ENCODE peak calls at places on chromosomes 11 and 22, in seven cellular contexts. Y is heart left ventricle, P is AG04450, W is lung, Z is gastrocnemius medialis, R is stomach, U is adrenal gland. F is an unnamed sample. For H3K27me3, the result is how much of the 10 kb centered on the place peaks cover.

GRCh38 chr22:22210375-22210774 is 34.2 kb upstream of the VPREB1 start:
- DNase-seq in Z (no peak), Y (no peak), P (peak), W (no peak), R (no peak), U (no peak), F (no peak)

GRCh38 chr11:7019500-7020182 is 505 bp downstream of the ZNF214 start:
- DNase-seq in Y (peak), U (no peak), R (no peak), Z (no peak), W (no peak), P (no peak), F (peak)

GRCh38 chr22:21457023-21457787 is 10.0 kb upstream of the TMEM191C start:
- DNase-seq in Z (no peak), U (no peak), Y (no peak), R (no peak), W (peak), P (peak), F (no peak)

GRCh38 chr11:128497057-128497957 is 90.1 kb downstream of the ETS1 start:
- DNase-seq in Y (peak), R (no peak), P (peak), W (no peak), U (peak), Z (peak), F (peak)

GRCh38 chr22:47299211-47299878 is 536.9 kb downstream of the TBC1D22A start:
- DNase-seq in W (no peak), U (peak), P (no peak), R (no peak), Z (no peak), Y (no peak), F (no peak)

GRCh38 chr11:126159719-126160344 is 51.6 kb downstream of the RPUSD4 start:
- DNase-seq in R (no peak), P (no peak), U (no peak), Y (no peak), Z (no peak), W (no peak), F (no peak)

GRCh38 chr11:112941096-112941495 is 20.1 kb upstream of the NCAM1 start:
- DNase-seq in P (no peak), Z (no peak), W (no peak), U (no peak), R (no peak), Y (no peak), F (peak)

GRCh38 chr11:46315033-46315738 is 32.1 kb upstream of the DGKZ start:
- DNase-seq in Y (peak), W (peak), R (peak), Z (peak), U (peak), P (no peak), F (peak)

GRCh38 chr11:119169272-119169719 is 771 bp downstream of the NLRX1 start:
- DNase-seq in R (peak), Y (peak), W (peak), Z (peak), P (no peak), U (peak), F (peak)

GRCh38 chr11:65903715-65904114 is 3.5 kb upstream of the FOSL1 start:
- DNase-seq in W (no peak), Z (no peak), R (no peak), U (no peak), P (no peak), Y (no peak), F (no peak)
- H3K27me3 ChIP-seq in W (under half), Z (under half), R (under half), U (under half), P (under half), Y (under half), F (under half)

GRCh38 chr11:44866301-44866700 is 84.4 kb downstream of the TP53I11 start:
- DNase-seq in Z (no peak), R (no peak), W (no peak), Y (no peak), U (no peak), P (no peak), F (no peak)

GRCh38 chr11:44868021-44868420 is 82.7 kb downstream of the TP53I11 start:
- DNase-seq in Z (no peak), P (no peak), Y (no peak), U (no peak), R (no peak), W (no peak), F (no peak)

GRCh38 chr11:44870615-44871176 is 80.0 kb downstream of the TP53I11 start:
- DNase-seq in R (no peak), Z (no peak), U (no peak), Y (no peak), W (no peak), P (no peak), F (no peak)

GRCh38 chr11:44870142-44870541 is 80.5 kb downstream of the TP53I11 start:
- DNase-seq in W (no peak), U (no peak), Y (no peak), Z (no peak), R (no peak), P (no peak), F (no peak)

DNA sequence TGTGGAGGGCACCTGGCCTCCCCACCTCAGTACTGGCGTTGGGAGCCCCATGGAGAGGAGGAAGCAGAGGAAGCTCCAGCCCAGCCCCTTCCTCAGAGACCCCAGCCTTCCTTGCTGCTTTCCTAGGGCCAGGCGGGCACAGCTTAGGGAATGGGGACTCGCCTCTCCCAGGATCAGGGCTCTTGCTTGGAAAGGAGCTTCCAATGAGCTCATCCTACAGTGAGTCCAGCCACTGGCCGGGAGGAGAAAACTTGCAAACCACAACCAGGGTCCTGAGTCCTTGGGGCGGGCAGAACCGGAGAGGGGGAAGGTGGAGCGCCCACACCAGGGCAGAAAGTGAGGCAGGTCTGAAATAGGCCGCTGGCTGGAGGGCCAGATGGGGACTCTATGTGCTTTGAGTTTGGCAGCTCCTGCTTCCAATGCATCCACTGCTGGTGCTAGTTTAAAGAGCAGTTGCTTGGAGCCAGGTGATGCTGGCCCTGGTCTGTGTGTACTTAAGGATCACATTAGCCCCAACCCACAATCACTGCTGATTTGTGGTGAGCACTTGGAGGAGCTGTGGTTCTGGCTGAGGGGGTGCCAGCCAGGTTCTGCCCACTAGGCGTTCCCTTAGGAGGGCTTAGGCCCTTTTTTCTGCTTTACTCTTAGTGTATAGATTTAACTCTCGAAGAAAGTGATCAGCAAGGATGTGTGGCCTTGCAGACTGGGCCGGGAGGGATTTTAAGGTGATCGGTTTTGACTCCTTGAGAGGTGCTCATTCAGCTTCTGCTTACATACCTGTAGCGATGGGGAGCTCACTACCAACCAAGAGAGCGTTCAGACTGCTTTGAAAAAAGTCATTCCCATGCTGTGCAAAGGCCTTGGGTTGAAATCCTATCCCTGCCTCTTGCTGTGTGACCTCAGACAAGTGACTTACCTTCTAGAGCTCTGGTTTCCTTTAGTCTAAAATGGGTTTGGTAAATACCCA is 81.9 kb downstream of the TP53I11 start:
- DNase-seq in P (no peak), R (no peak), Y (no peak), W (no peak), U (no peak), Z (no peak), F (no peak)
- H3K27me3 ChIP-seq in P (under half), R (under half), Y (under half), W (under half), U (under half), Z (under half), F (under half)

GRCh38 chr11:62401356-62401755 is 17.5 kb upstream of the SCGB1A1 start:
- DNase-seq in W (no peak), U (no peak), Z (no peak), R (no peak), P (no peak), Y (no peak), F (no peak)
- H3K27me3 ChIP-seq in W (under half), U (under half), Z (under half), R (under half), P (under half), Y (under half), F (under half)

GRCh38 chr22:42907404-42908081 is 50.5 kb upstream of the ARFGAP3 start:
- DNase-seq in R (no peak), W (no peak), P (no peak), Y (no peak), Z (no peak), U (no peak), F (no peak)
- H3K27me3 ChIP-seq in R (under half), W (under half), P (under half), Y (under half), Z (under half), U (under half), F (under half)

GRCh38 chr11:8265681-8266241 is 2.1 kb upstream of the LMO1 start:
- DNase-seq in Z (peak), U (peak), P (no peak), W (no peak), R (no peak), Y (no peak), F (peak)

GRCh38 chr11:8263109-8263768 is 439 bp downstream of the LMO1 start:
- DNase-seq in U (peak), R (no peak), Y (no peak), W (no peak), P (no peak), Z (peak), F (peak)

GRCh38 chr11:8262552-8263108 is 1.0 kb downstream of the LMO1 start:
- DNase-seq in P (peak), R (peak), Z (peak), W (no peak), Y (peak), U (peak), F (peak)

GRCh38 chr11:8261921-8262551 is 1.6 kb downstream of the LMO1 start:
- DNase-seq in W (no peak), Z (peak), U (peak), R (peak), P (no peak), Y (no peak), F (peak)

DNA sequence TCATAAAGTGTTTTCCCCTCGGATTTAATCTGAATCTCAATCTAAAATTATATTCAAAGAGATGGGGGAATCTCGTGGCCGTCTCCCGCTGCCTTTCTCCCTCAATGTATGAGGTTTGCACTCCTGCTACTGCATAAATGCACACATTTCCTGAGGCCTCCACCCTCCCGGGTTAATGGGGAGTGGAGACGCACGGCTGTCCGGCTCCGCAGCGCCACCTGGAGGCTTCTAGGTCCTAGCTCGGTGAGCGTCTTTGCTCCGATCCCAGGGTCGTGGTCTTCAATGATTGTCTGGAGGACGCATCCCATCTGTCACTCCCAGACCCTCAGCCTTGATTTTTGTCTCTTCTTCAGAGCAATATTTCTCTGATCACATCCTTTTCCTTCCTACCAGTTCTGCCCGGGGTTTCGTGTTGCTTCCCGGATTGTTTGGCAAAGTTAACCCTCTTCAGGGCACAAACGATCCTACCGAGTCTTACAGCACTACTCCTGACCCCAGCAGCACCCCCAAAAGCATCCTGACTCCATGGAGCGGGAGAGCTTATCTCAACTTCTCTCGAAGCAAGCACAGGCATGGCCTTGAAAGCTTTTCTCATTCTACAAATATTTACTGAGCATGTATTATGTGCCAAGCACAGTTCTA is at the start of gene LMO1:
- DNase-seq in Y (peak), R (peak), Z (peak), W (peak), P (peak), U (peak), F (peak)
- H3K27me3 ChIP-seq in Y (under half), R (half or more), Z (under half), W (under half), P (half or more), U (under half), F (under half)

DNA sequence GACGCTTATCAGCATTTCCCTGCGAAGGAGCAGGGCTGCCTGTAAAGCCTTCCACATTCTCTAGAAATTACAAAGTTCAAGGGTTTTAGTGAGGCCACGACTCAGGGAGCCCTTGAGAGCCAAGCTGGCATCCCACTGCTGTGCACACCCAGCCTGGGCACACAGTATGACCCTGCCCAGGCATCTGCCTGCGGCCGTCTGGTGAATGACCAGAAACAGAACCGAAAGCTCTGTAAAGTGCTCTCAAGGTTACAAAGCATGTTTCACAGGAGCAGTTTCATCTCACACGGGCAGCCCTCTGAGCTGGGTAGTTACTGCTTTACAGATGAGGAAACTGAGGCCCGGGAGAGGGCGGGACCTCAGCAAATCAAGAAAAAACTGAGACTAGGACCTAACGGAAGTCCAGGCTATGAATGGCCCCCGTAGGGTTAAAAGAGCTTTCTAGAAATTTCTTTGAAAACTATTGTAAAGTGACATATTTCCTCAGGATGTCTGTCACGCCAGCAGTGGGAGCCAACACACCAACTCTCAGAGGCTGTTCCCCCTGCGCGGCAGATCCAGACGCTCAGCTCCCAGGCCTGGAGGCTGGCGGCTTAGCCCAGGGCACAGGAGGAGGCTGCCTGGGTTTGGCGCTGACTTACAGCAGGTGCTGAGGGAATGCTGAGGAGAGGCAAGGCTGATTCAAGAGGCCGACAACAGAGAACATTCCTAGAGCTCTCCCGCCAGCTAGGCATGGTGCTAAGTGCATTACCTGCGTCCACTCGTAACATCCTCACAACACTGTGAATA is 7.7 kb upstream of the TCF20 start:
- DNase-seq in W (no peak), P (no peak), R (no peak), U (peak), Z (no peak), Y (no peak), F (no peak)
- H3K27me3 ChIP-seq in W (under half), P (under half), R (under half), U (under half), Z (under half), Y (under half), F (under half)

DNA sequence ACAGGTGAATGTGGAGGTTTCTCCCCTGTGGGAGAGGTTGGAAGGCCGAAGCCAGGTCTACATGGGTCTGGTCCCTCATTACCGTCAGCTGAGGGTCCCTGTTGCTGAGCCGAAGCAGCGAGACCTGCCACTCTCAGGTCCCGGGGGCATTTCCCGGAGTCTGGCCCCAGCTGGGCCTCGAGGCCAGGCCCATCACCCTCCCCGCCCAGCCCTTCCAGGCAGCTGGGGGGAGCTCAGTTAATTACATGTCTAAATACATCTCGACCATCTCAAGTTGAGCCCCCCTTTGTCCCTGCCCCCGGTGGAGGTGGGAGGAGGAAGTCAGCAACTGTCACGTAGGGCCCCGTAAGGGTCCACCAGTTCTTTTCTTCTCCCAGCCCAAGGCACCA is 3.6 kb downstream of the CDKN1C start:
- DNase-seq in U (no peak), R (no peak), Y (no peak), W (no peak), Z (no peak), P (no peak), F (no peak)
- H3K27me3 ChIP-seq in U (under half), R (under half), Y (under half), W (under half), Z (under half), P (under half), F (under half)